ENCODE peak calls at places on chromosome 15, in seven cellular contexts. H is HCT116, L is SK-N-SH, G is breast epithelium, S is K562, O is SK-N-MC, W is transverse colon. E is an unnamed sample. For H3K9me3, the result is how much of the 10 kb centered on the place peaks cover.

GRCh38 chr15:86432861-86433260 is 353.2 kb downstream of the AGBL1 start:
- DNase-seq in G (no peak), W (no peak), L (no peak), H (no peak), S (no peak), O (no peak), E (no peak)

GRCh38 chr15:29805043-29805707 is 17.1 kb downstream of the TJP1 start:
- DNase-seq in S (no peak), H (no peak), G (no peak), L (no peak), O (no peak), W (no peak), E (peak)

GRCh38 chr15:88891540-88892254 is 3.6 kb downstream of the HAPLN3 start:
- DNase-seq in G (no peak), L (no peak), O (no peak), S (no peak), W (no peak), H (no peak), E (no peak)

GRCh38 chr15:73584699-73585420 is 48.3 kb downstream of the NPTN start:
- DNase-seq in W (no peak), H (no peak), L (no peak), S (no peak), O (no peak), G (no peak), E (no peak)

GRCh38 chr15:88637841-88638625 is 783 bp upstream of the ISG20 start:
- DNase-seq in O (no peak), H (no peak), W (no peak), G (no peak), S (no peak), L (no peak), E (no peak)

GRCh38 chr15:98785796-98786581 is 137.7 kb downstream of the IGF1R start:
- DNase-seq in W (peak), S (no peak), H (no peak), O (no peak), L (no peak), G (no peak), E (no peak)

GRCh38 chr15:34714476-34715121 is 40.2 kb downstream of the GJD2 start:
- DNase-seq in W (no peak), L (no peak), O (no peak), H (no peak), G (no peak), S (peak), E (no peak)

GRCh38 chr15:39400821-39401550 is 179.9 kb upstream of the THBS1 start:
- DNase-seq in L (no peak), S (no peak), H (no peak), O (no peak), G (no peak), W (no peak), E (no peak)

GRCh38 chr15:71440479-71441071 is 325.3 kb downstream of the THSD4 start:
- DNase-seq in W (no peak), S (peak), L (peak), H (peak), G (no peak), O (peak), E (no peak)

GRCh38 chr15:49589030-49589429 is 31.6 kb downstream of the FAM227B start:
- DNase-seq in S (no peak), H (no peak), O (no peak), L (no peak), G (no peak), W (no peak), E (no peak)

GRCh38 chr15:91855684-91856553 is 2.4 kb downstream of the SLCO3A1 start:
- DNase-seq in W (peak), S (no peak), G (peak), O (no peak), H (no peak), L (peak), E (peak)

GRCh38 chr15:78325092-78325843 is 14.9 kb upstream of the CRABP1 start:
- DNase-seq in L (no peak), G (no peak), O (no peak), W (no peak), S (no peak), H (no peak), E (no peak)

GRCh38 chr15:48190932-48191573 is 412 bp upstream of the CTXN2 start:
- DNase-seq in G (no peak), H (no peak), W (peak), S (no peak), O (peak), L (peak), E (peak)

GRCh38 chr15:50940506-50940905 is 32.0 kb downstream of the AP4E1 start:
- DNase-seq in O (no peak), H (no peak), G (no peak), W (no peak), S (no peak), L (no peak), E (no peak)

GRCh38 chr15:59360896-59361295 is 11.8 kb downstream of the MYO1E start:
- DNase-seq in O (no peak), S (no peak), L (no peak), G (no peak), W (no peak), H (no peak), E (no peak)

GRCh38 chr15:58771621-58772235 is 626 bp downstream of the MINDY2 start:
- DNase-seq in L (no peak), S (peak), W (peak), G (peak), O (no peak), H (no peak), E (peak)

GRCh38 chr15:67042490-67043181 is 22.8 kb upstream of the SMAD3 start:
- DNase-seq in O (no peak), S (no peak), H (no peak), W (no peak), G (no peak), L (no peak), E (no peak)

GRCh38 chr15:90336705-90337141 is 15.4 kb upstream of the ZNF774 start:
- DNase-seq in L (no peak), W (no peak), G (no peak), H (no peak), S (no peak), O (no peak), E (no peak)

GRCh38 chr15:39125904-39126303 is 455.0 kb upstream of the THBS1 start:
- DNase-seq in O (peak), W (peak), L (peak), G (no peak), S (peak), H (peak), E (no peak)

GRCh38 chr15:75327491-75327890 is 8.4 kb upstream of the COMMD4 start:
- DNase-seq in H (no peak), W (no peak), G (no peak), L (no peak), O (no peak), S (no peak), E (no peak)

GRCh38 chr15:69337133-69337532 is 38.4 kb downstream of the PAQR5 start:
- DNase-seq in H (peak), S (no peak), O (no peak), W (no peak), L (no peak), G (no peak), E (no peak)

GRCh38 chr15:60074181-60074885 is 70.2 kb downstream of the FOXB1 start:
- DNase-seq in S (no peak), L (no peak), W (peak), H (no peak), G (no peak), O (no peak), E (peak)

GRCh38 chr15:62976301-62976842 is 66.2 kb upstream of the TPM1 start:
- DNase-seq in H (no peak), W (no peak), G (no peak), O (no peak), L (no peak), S (no peak), E (no peak)

GRCh38 chr15:32643907-32644445 is 2.5 kb downstream of the SCG5 start:
- DNase-seq in O (no peak), H (no peak), W (no peak), L (no peak), S (no peak), G (no peak), E (no peak)

DNA sequence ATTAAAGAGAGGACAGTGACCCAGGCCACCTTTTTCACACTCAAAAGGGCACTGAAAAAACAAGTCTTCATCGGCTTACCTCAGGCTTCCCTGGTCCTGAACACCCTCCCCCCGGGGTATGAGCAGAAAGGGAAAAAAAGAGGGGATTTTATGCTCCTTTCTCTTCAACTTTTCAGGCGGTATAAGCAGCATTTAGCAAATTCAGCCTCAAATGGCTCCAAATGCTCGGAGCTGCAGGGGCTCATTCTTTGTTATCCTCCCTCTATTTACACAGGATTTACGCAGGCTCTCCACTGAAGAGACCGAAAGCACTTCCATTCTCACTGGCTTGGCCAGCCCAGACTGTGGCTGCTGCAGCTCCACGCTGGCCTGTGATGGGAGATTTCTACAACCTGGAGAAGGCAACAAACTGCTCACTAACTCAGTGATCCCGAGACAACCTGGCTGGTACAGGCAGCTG is 54.5 kb downstream of the MEIS2 start:
- DNase-seq in H (no peak), O (no peak), S (no peak), W (no peak), L (no peak), G (no peak), E (no peak)
- H3K27ac ChIP-seq in H (no peak), O (no peak), S (no peak), W (no peak), L (peak), G (no peak), E (no peak)

DNA sequence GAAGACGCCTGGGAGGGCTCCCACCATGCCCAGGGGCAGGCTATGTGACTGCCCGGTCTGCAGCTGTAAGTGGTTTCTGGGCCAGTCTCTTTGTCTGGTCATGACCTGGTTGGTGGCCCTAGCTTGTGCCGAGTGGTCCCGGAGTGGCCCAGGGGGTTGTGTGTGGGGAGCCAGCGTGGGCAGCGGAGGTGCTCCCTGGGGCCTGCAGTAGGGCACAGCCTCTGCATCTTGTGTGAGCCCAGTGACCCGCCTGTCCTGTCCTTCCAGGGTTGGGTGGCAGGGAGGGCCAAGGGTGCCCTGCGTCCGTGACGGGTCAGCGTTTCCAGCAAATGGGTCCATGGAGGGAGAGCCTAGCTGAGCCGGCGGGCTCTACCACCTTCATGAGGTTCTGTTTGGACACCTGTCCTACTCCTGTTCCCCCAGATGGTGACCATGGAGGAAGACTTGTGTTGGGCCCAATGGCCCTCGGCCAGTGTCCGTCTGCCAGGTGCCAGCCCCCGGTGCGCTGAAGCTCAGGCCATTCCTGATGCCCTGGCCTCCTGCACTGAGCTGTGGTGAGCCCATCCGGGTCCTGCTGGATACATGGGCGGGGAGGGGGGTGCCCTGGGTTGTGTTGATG is 215.4 kb downstream of the SNRPN start:
- DNase-seq in H (no peak), L (no peak), G (peak), W (no peak), O (no peak), S (no peak), E (peak)
- H3K9me3 ChIP-seq in H (under half), L (under half), G (half or more), W (under half), O (under half), S (under half), E (under half)

DNA sequence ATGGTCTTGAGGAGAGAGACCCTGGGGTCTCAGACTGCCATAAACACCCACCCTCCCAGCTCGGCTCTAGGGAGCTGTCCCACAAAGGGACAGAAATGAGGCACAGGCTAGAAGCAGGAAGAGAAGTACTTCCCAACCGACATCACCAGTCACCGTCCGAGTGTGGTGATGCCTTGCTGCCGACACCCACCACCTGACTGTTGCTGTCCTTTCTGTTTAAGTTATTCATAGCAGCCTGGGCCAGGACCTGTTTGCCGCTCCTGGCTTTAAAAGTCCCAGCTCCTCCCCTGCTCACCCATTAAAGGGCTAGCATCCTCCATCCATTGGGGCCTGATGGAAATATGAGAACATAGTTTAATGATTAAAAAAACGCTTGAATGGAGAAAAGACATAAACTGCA is 13.2 kb upstream of the SPG11 start:
- DNase-seq in W (no peak), H (no peak), G (no peak), S (no peak), L (no peak), O (no peak), E (no peak)
- TF ChIP-seq POLR2AphosphoS5 in W (no peak), H (no peak), G (no peak), S (no peak), L (no peak), O (no peak), E (no peak)

DNA sequence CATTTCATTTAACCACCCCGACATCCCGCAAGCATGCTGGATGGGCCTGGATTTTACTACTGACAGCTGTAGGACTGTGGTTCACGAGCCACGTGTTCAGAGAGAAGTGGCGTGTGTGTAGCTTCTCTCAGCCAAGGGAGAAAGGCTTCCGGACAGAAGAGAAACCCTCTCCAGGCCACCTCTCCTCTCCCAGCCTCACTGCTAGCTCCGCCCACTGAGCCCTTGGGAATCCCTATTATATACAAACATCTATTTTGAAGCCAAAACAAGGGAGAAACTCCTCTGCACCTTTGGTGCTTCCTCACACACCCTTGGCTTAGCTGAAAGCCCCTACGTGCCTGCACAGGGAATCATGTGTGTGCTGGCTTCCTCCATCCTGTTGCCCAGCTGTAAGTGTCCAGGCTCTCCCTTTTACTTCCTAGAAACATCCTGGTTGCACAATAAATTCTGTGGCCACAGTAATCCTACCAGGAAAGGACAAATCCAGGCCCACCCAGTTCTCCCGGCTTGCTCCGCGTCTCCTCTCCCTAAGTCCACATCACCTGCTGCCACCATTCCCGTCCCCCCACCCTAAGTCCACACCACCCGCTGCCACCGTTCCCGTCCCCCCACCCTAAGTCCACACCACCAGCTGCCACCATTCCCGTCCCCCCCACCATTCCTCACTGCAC is 30.5 kb downstream of the PCSK6 start:
- DNase-seq in S (no peak), G (no peak), O (no peak), W (no peak), L (no peak), H (no peak), E (no peak)
- H3K27ac ChIP-seq in S (no peak), G (no peak), O (no peak), W (peak), L (no peak), H (no peak), E (no peak)

DNA sequence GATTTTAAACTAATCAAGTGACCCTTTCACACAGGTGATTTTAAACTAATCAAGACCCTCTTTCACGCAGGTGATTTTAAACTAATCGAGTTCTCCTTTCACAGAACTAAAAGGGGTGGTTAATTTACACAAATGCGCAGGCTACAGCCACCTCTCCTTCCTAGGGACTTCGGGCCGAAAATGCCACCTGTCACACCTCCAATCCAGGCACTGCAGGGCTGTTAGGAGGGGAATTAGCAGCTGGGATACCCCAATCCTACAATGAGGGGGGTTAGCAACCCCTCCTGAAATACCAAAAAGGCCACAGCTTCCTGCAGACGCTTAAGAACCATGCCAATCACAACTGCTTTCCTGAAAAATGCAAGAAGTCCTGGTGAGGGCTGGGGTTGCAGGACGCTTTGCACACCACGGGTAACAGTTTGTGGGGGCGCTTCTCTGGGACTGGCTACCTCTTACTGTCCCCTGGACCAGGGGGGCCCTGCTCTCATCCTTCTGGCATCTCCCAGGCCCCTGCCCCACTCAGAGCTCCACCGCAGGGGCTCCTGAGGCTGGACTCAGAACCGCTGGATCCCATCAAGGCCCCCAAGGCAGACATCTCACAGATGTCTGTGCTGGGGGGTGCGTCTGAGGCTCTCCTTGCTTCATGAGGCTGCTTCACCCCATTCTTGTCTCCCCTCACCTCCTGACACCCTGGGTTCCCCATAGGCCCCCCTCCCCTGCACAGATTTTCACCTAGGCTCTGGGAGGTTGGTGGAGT is 145.9 kb downstream of the OR4M2 start:
- DNase-seq in L (no peak), S (no peak), H (no peak), W (no peak), G (peak), O (no peak), E (no peak)
- H3K9me3 ChIP-seq in L (under half), S (under half), H (half or more), W (under half), G (under half), O (under half), E (under half)